ENCODE peak calls at places on chromosome 13, in six cellular contexts. S, B, P, Y, I and Z are unnamed samples. For H3K4me1, the result is how much of the 10 kb centered on the place peaks cover.

GRCh38 chr13:66933994-66934393 is 296.1 kb downstream of the PCDH9 start:
- DNase-seq in S (no peak), B (no peak), P (no peak), Y (no peak), I (no peak), Z (no peak)

GRCh38 chr13:49444517-49445395 is 682 bp downstream of the SETDB2 start:
- DNase-seq in S (peak), B (no peak), P (no peak), Y (no peak), I (no peak), Z (peak)

GRCh38 chr13:96958286-96958891 is 35.9 kb downstream of the OXGR1 start:
- DNase-seq in S (peak), B (no peak), P (no peak), Y (no peak), I (no peak), Z (no peak)

GRCh38 chr13:73656863-73657262 is 477.3 kb downstream of the KLF12 start:
- DNase-seq in S (no peak), B (no peak), P (no peak), Y (no peak), I (no peak), Z (no peak)

GRCh38 chr13:112704634-112705145 is 14.9 kb downstream of the ATP11A start:
- DNase-seq in S (no peak), B (no peak), P (no peak), Y (no peak), I (no peak), Z (no peak)

GRCh38 chr13:32811297-32811800 is 204.9 kb upstream of the KL start:
- DNase-seq in S (peak), B (no peak), P (no peak), Y (no peak), I (no peak), Z (no peak)

GRCh38 chr13:40508112-40508511 is 158.3 kb downstream of the FOXO1 start:
- DNase-seq in S (no peak), B (no peak), P (no peak), Y (no peak), I (no peak), Z (no peak)

GRCh38 chr13:70613295-70613694 is 505.0 kb upstream of the KLHL1 start:
- DNase-seq in S (no peak), B (no peak), P (no peak), Y (no peak), I (no peak), Z (no peak)

GRCh38 chr13:49821216-49821820 is 28.8 kb upstream of the KPNA3 start:
- DNase-seq in S (no peak), B (no peak), P (no peak), Y (no peak), I (no peak), Z (no peak)

GRCh38 chr13:27961227-27962085 is 7.7 kb downstream of the CDX2 start:
- DNase-seq in S (no peak), B (no peak), P (no peak), Y (peak), I (no peak), Z (no peak)

GRCh38 chr13:36219883-36220282 is 5.5 kb upstream of the SOHLH2 start:
- DNase-seq in S (no peak), B (no peak), P (no peak), Y (no peak), I (no peak), Z (no peak)

GRCh38 chr13:97387487-97388353 is 46.2 kb upstream of the RAP2A start:
- DNase-seq in S (no peak), B (no peak), P (no peak), Y (no peak), I (peak), Z (no peak)

GRCh38 chr13:36275190-36276002 is 22.2 kb downstream of the CCDC169 start:
- DNase-seq in S (peak), B (no peak), P (no peak), Y (no peak), I (no peak), Z (no peak)

GRCh38 chr13:40442826-40443225 is 223.6 kb downstream of the FOXO1 start:
- DNase-seq in S (no peak), B (no peak), P (no peak), Y (no peak), I (no peak), Z (no peak)

GRCh38 chr13:73803997-73804396 is 330.2 kb downstream of the KLF12 start:
- DNase-seq in S (no peak), B (no peak), P (no peak), Y (no peak), I (no peak), Z (no peak)

GRCh38 chr13:39877134-39877533 is 221.7 kb downstream of the COG6 start:
- DNase-seq in S (no peak), B (no peak), P (no peak), Y (no peak), I (peak), Z (no peak)

GRCh38 chr13:94707400-94708021 is 4.8 kb downstream of the SOX21 start:
- DNase-seq in S (peak), B (no peak), P (no peak), Y (no peak), I (no peak), Z (no peak)

GRCh38 chr13:50576156-50576555 is 267.3 kb downstream of the DLEU7 start:
- DNase-seq in S (no peak), B (no peak), P (no peak), Y (peak), I (peak), Z (no peak)

GRCh38 chr13:20567881-20568528 is 1.0 kb downstream of the IFT88 start:
- DNase-seq in S (no peak), B (no peak), P (no peak), Y (peak), I (no peak), Z (no peak)

GRCh38 chr13:114167445-114167844 is 11.6 kb upstream of the CFAP97D2 start:
- DNase-seq in S (no peak), B (no peak), P (no peak), Y (no peak), I (peak), Z (no peak)

GRCh38 chr13:113448885-113449692 is 4.2 kb downstream of the ADPRHL1 start:
- DNase-seq in S (no peak), B (no peak), P (no peak), Y (no peak), I (no peak), Z (peak)

GRCh38 chr13:76019421-76020044 is 383.4 kb downstream of the LMO7 start:
- DNase-seq in S (peak), B (peak), P (no peak), Y (peak), I (peak), Z (no peak)

GRCh38 chr13:21443171-21443570 is 15.9 kb downstream of the ZDHHC20 start:
- DNase-seq in S (no peak), B (no peak), P (no peak), Y (no peak), I (no peak), Z (no peak)

GRCh38 chr13:49220856-49221614 is 897 bp downstream of the MLNR start:
- DNase-seq in S (peak), B (peak), P (no peak), Y (no peak), I (peak), Z (no peak)

GRCh38 chr13:28094311-28094710 is 6.1 kb downstream of the FLT3 start:
- DNase-seq in S (no peak), B (no peak), P (no peak), Y (no peak), I (no peak), Z (no peak)

GRCh38 chr13:40345149-40345514 is 321.3 kb downstream of the FOXO1 start:
- DNase-seq in S (no peak), B (no peak), P (no peak), Y (no peak), I (no peak), Z (no peak)

GRCh38 chr13:113239357-113239756 is 29.9 kb downstream of the CUL4A start:
- DNase-seq in S (no peak), B (no peak), P (no peak), Y (no peak), I (no peak), Z (no peak)

GRCh38 chr13:52862358-52863206 is 14.1 kb upstream of the PCDH8 start:
- DNase-seq in S (peak), B (no peak), P (no peak), Y (no peak), I (no peak), Z (no peak)

GRCh38 chr13:58343081-58343480 is 711.5 kb downstream of the PCDH17 start:
- DNase-seq in S (no peak), B (no peak), P (no peak), Y (no peak), I (no peak), Z (no peak)

GRCh38 chr13:75326173-75327131 is 155.5 kb downstream of the TBC1D4 start:
- DNase-seq in S (no peak), B (no peak), P (no peak), Y (no peak), I (peak), Z (peak)

GRCh38 chr13:113216165-113217056 is 7.0 kb downstream of the CUL4A start:
- DNase-seq in S (peak), B (no peak), P (no peak), Y (no peak), I (peak), Z (no peak)

GRCh38 chr13:83547043-83547442 is 335.2 kb downstream of the SLITRK1 start:
- DNase-seq in S (no peak), B (no peak), P (no peak), Y (no peak), I (no peak), Z (no peak)

GRCh38 chr13:49791214-49791752 is 1.2 kb downstream of the KPNA3 start:
- DNase-seq in S (peak), B (no peak), P (no peak), Y (no peak), I (no peak), Z (no peak)

GRCh38 chr13:100106705-100107104 is 17.8 kb downstream of the PCCA start:
- DNase-seq in S (no peak), B (no peak), P (no peak), Y (no peak), I (no peak), Z (no peak)

GRCh38 chr13:100102042-100102441 is 13.1 kb downstream of the PCCA start:
- DNase-seq in S (no peak), B (no peak), P (no peak), Y (no peak), I (no peak), Z (no peak)

GRCh38 chr13:100108913-100109507 is 20.1 kb downstream of the PCCA start:
- DNase-seq in S (no peak), B (no peak), P (no peak), Y (no peak), I (no peak), Z (no peak)

GRCh38 chr13:100110269-100110668 is 21.4 kb downstream of the PCCA start:
- DNase-seq in S (no peak), B (no peak), P (no peak), Y (no peak), I (no peak), Z (no peak)

GRCh38 chr13:100106005-100106404 is 17.1 kb downstream of the PCCA start:
- DNase-seq in S (no peak), B (no peak), P (no peak), Y (no peak), I (no peak), Z (no peak)
- H3K4me3 ChIP-seq in S (no peak), B (no peak), P (no peak), Y (no peak), I (no peak), Z (no peak)

DNA sequence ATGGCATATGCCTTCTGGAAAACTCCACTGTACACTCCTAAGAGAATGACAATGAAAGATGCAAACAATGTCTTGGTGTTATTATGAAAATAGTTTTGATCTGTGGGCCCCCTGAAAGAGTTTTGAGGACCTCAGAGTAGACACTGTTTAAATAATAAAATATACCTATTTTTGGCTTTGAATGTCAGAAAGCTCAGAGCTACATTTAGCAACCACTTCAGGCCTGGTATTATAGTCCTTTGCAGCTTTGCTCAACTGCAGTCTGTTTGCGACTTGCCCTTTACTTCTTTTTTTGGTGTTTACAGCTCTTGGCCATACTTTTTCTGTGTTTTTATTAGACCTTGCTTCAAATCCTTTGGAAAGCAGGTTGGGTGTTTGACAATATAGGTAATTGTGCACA is 5.8 kb upstream of the UBE2L5 start:
- DNase-seq in S (no peak), B (no peak), P (no peak), Y (no peak), I (no peak), Z (no peak)
- H3K4me1 ChIP-seq in S (under half), B (under half), P (under half), Y (under half), I (under half), Z (under half)

DNA sequence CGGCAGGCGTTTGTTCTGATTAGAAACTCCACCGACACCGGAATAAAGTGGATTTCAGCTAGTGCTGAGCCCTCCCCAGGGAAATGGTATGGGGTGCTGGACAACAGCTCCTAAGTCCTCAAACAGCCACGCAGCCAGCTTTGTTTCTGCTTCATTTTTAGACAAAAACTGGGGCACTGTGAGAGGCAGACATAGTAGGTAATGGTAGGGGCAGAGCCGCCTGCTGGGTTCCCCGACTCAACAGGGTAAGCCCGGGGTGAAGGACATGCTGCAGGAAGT is 39.7 kb downstream of the CARS2 start:
- DNase-seq in S (no peak), B (no peak), P (no peak), Y (no peak), I (no peak), Z (no peak)
- H3K4me3 ChIP-seq in S (no peak), B (no peak), P (no peak), Y (no peak), I (no peak), Z (no peak)

DNA sequence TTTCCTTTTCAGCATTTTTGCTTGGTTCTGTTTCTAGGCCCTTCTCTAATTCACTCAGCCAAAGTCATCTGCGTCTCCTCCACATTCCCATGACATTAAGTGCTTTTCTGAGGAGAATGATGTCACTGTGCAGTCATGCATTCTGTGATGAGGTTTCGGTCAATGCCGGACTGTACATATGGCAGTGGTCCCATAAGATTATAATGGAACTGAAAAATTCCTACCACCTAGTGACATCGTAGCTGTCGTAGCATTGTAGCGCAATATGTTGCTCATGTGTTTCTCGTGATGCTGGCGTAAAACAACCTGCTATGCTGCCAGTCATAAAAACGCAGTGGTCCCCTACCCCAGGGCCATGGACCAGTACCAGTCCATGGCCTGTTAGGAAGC is 63.4 kb upstream of the TNFRSF19 start:
- DNase-seq in S (no peak), B (no peak), P (no peak), Y (no peak), I (no peak), Z (no peak)
- H3K4me1 ChIP-seq in S (under half), B (under half), P (under half), Y (under half), I (under half), Z (under half)

GRCh38 chr13:109843695-109844094 is 57.3 kb upstream of the IRS2 start:
- DNase-seq in S (no peak), B (no peak), P (no peak), Y (no peak), I (no peak), Z (no peak)
- H3K4me3 ChIP-seq in S (no peak), B (no peak), P (no peak), Y (no peak), I (no peak), Z (no peak)

GRCh38 chr13:98524793-98525192 is 52.1 kb downstream of the STK24 start:
- DNase-seq in S (no peak), B (no peak), P (no peak), Y (no peak), I (no peak), Z (no peak)

GRCh38 chr13:98524391-98524790 is 52.5 kb downstream of the STK24 start:
- DNase-seq in S (no peak), B (no peak), P (no peak), Y (no peak), I (no peak), Z (peak)

GRCh38 chr13:98525852-98526512 is 50.9 kb downstream of the STK24 start:
- DNase-seq in S (no peak), B (no peak), P (no peak), Y (no peak), I (no peak), Z (no peak)

GRCh38 chr13:98523455-98524102 is 53.3 kb downstream of the STK24 start:
- DNase-seq in S (no peak), B (no peak), P (no peak), Y (no peak), I (no peak), Z (no peak)

DNA sequence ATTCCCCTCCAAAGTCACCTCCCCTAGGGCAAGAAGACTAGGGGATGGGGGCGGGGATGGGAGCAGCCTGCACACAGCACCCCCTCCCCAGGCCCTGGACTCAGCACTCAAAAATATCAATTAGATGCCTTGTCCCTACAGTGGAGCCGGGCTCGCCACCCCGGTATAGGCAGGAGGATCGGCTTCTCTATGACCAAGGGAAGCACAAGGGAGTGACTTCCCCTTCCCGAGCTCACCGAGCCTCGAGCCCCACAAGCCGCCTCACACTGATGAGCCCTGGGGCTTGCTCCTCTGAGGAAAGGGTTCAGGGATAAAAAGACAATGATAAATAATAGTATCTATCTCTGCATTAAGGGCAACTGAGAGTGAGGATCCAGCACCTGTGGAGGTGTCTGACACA is 51.5 kb downstream of the STK24 start:
- DNase-seq in S (no peak), B (no peak), P (no peak), Y (no peak), I (no peak), Z (no peak)
- H3K4me1 ChIP-seq in S (under half), B (half or more), P (under half), Y (under half), I (under half), Z (half or more)

GRCh38 chr13:105773887-105774538 is 761.4 kb downstream of the EFNB2 start:
- DNase-seq in S (peak), B (no peak), P (no peak), Y (no peak), I (no peak), Z (no peak)
- H3K4me3 ChIP-seq in S (no peak), B (no peak), P (no peak), Y (no peak), I (no peak), Z (no peak)

GRCh38 chr13:26183416-26183815 is 38.7 kb downstream of the RNF6 start:
- DNase-seq in S (no peak), B (no peak), P (no peak), Y (no peak), I (no peak), Z (no peak)
- H3K4me1 ChIP-seq in S (under half), B (under half), P (under half), Y (under half), I (under half), Z (under half)

DNA sequence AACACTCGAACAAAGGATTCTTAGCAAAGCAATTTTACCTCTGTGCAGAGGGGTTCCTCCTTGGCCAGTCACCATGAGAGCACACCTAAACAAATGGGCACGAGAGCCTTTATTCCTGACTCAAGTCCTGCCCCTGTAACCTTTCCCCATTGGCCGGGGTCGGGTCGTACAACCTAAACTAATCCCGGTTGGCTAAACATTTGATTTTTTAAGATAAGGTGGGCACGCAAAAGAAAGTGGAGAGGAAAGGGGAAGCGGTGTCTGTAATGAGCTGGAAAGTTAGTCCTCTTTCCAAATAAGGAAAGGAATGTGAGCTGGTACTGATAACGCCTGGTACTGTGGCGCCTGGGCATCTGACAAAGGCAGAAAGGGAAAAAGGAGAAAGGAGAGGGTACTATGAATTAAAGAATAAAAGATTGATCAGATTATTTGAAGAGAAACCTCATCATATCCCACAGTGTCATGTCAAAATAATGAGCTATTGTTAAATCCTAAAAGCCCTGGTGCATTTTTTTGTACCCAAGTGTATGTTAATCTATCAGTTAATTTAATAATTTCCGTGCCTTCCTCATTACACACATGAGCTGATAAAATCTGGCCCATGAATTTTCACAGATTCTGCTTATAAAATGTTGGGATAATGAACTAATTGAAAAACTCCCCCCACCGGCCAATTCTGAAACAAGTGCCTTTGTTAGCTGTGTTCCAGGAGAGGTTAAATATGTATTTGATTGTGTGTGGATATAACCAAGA is 335.7 kb downstream of the RFC3 start:
- DNase-seq in S (no peak), B (no peak), P (no peak), Y (no peak), I (no peak), Z (no peak)
- H3K4me3 ChIP-seq in S (no peak), B (no peak), P (no peak), Y (no peak), I (no peak), Z (no peak)

GRCh38 chr13:46629811-46630413 is 76.9 kb downstream of the LRCH1 start:
- DNase-seq in S (no peak), B (no peak), P (no peak), Y (no peak), I (no peak), Z (no peak)
- H3K4me1 ChIP-seq in S (under half), B (half or more), P (under half), Y (under half), I (under half), Z (under half)